ENCODE peak calls at places on chromosomes 6 and 20, in ten cellular contexts. One of them, this sample, is unnamed.

GRCh38 chr20:22795897-22796296 is 211.5 kb upstream of the FOXA2 start:
- DNase-seq in H7: no peak
- DNase-seq in stimulated activated CD8-positive, alpha-beta memory T cell treated with anti-CD3 and anti-CD28 coated beads, Interleukin-4, amount 100 ng/mL, for 48 hours: no peak
- DNase-seq in sigmoid colon: peak; percentile 89
- DNase-seq in fibroblast of pulmonary artery: peak; percentile 100
- DNase-seq in activated naive CD4-positive, alpha-beta T cell treated with anti-CD3 and anti-CD28 coated beads for 36 hours: no peak
- DNase-seq in SJSA1: peak; percentile 90
- DNase-seq in non-pigmented ciliary epithelial cell: peak; percentile 99
- DNase-seq in esophagus muscularis mucosa: peak; percentile 94
- DNase-seq in fibroblast of lung: peak; percentile 98
- DNase-seq in this sample: peak; percentile 92

GRCh38 chr20:32232487-32232886 is 24.8 kb downstream of the POFUT1 start:
- DNase-seq in H7: no peak
- DNase-seq in stimulated activated CD8-positive, alpha-beta memory T cell treated with anti-CD3 and anti-CD28 coated beads, Interleukin-4, amount 100 ng/mL, for 48 hours: no peak
- DNase-seq in sigmoid colon: no peak
- DNase-seq in fibroblast of pulmonary artery: no peak
- DNase-seq in activated naive CD4-positive, alpha-beta T cell treated with anti-CD3 and anti-CD28 coated beads for 36 hours: peak; percentile 74
- DNase-seq in SJSA1: no peak
- DNase-seq in non-pigmented ciliary epithelial cell: no peak
- DNase-seq in esophagus muscularis mucosa: no peak
- DNase-seq in fibroblast of lung: no peak
- DNase-seq in this sample: no peak

GRCh38 chr6:37375376-37375775 is 21.6 kb downstream of the RNF8 start:
- DNase-seq in H7: no peak
- DNase-seq in stimulated activated CD8-positive, alpha-beta memory T cell treated with anti-CD3 and anti-CD28 coated beads, Interleukin-4, amount 100 ng/mL, for 48 hours: no peak
- DNase-seq in sigmoid colon: no peak
- DNase-seq in fibroblast of pulmonary artery: no peak
- DNase-seq in activated naive CD4-positive, alpha-beta T cell treated with anti-CD3 and anti-CD28 coated beads for 36 hours: no peak
- DNase-seq in SJSA1: no peak
- DNase-seq in non-pigmented ciliary epithelial cell: no peak
- DNase-seq in esophagus muscularis mucosa: no peak
- DNase-seq in fibroblast of lung: no peak
- DNase-seq in this sample: no peak

GRCh38 chr20:35305682-35306556 is 13.7 kb upstream of the FAM83C start:
- DNase-seq in H7: no peak
- DNase-seq in stimulated activated CD8-positive, alpha-beta memory T cell treated with anti-CD3 and anti-CD28 coated beads, Interleukin-4, amount 100 ng/mL, for 48 hours: peak; percentile 86
- DNase-seq in sigmoid colon: no peak
- DNase-seq in fibroblast of pulmonary artery: peak; percentile 98
- DNase-seq in activated naive CD4-positive, alpha-beta T cell treated with anti-CD3 and anti-CD28 coated beads for 36 hours: peak; percentile 94
- DNase-seq in SJSA1: peak; percentile 98
- DNase-seq in non-pigmented ciliary epithelial cell: peak; percentile 97
- DNase-seq in esophagus muscularis mucosa: no peak
- DNase-seq in fibroblast of lung: peak; percentile 98
- DNase-seq in this sample: peak; percentile 97

GRCh38 chr6:170089937-170090335 is 200.9 kb downstream of the DLL1 start:
- DNase-seq in H7: no peak
- DNase-seq in stimulated activated CD8-positive, alpha-beta memory T cell treated with anti-CD3 and anti-CD28 coated beads, Interleukin-4, amount 100 ng/mL, for 48 hours: no peak
- DNase-seq in sigmoid colon: peak; percentile 56
- DNase-seq in fibroblast of pulmonary artery: no peak
- DNase-seq in activated naive CD4-positive, alpha-beta T cell treated with anti-CD3 and anti-CD28 coated beads for 36 hours: no peak
- DNase-seq in SJSA1: no peak
- DNase-seq in non-pigmented ciliary epithelial cell: no peak
- DNase-seq in esophagus muscularis mucosa: no peak
- DNase-seq in fibroblast of lung: no peak
- DNase-seq in this sample: no peak

GRCh38 chr20:16639027-16639941 is 66.0 kb upstream of the KIF16B start:
- DNase-seq in H7: no peak
- DNase-seq in stimulated activated CD8-positive, alpha-beta memory T cell treated with anti-CD3 and anti-CD28 coated beads, Interleukin-4, amount 100 ng/mL, for 48 hours: no peak
- DNase-seq in sigmoid colon: no peak
- DNase-seq in fibroblast of pulmonary artery: no peak
- DNase-seq in activated naive CD4-positive, alpha-beta T cell treated with anti-CD3 and anti-CD28 coated beads for 36 hours: no peak
- DNase-seq in SJSA1: no peak
- DNase-seq in non-pigmented ciliary epithelial cell: no peak
- DNase-seq in esophagus muscularis mucosa: no peak
- DNase-seq in fibroblast of lung: no peak
- DNase-seq in this sample: no peak

GRCh38 chr20:62234346-62234745 is 4.0 kb upstream of the OSBPL2 start:
- DNase-seq in H7: no peak
- DNase-seq in stimulated activated CD8-positive, alpha-beta memory T cell treated with anti-CD3 and anti-CD28 coated beads, Interleukin-4, amount 100 ng/mL, for 48 hours: no peak
- DNase-seq in sigmoid colon: no peak
- DNase-seq in fibroblast of pulmonary artery: no peak
- DNase-seq in activated naive CD4-positive, alpha-beta T cell treated with anti-CD3 and anti-CD28 coated beads for 36 hours: no peak
- DNase-seq in SJSA1: no peak
- DNase-seq in non-pigmented ciliary epithelial cell: no peak
- DNase-seq in esophagus muscularis mucosa: no peak
- DNase-seq in fibroblast of lung: no peak
- DNase-seq in this sample: no peak

GRCh38 chr6:105458552-105458951 is 55.7 kb upstream of the PREP start:
- DNase-seq in H7: no peak
- DNase-seq in stimulated activated CD8-positive, alpha-beta memory T cell treated with anti-CD3 and anti-CD28 coated beads, Interleukin-4, amount 100 ng/mL, for 48 hours: no peak
- DNase-seq in sigmoid colon: no peak
- DNase-seq in fibroblast of pulmonary artery: no peak
- DNase-seq in activated naive CD4-positive, alpha-beta T cell treated with anti-CD3 and anti-CD28 coated beads for 36 hours: no peak
- DNase-seq in SJSA1: no peak
- DNase-seq in non-pigmented ciliary epithelial cell: no peak
- DNase-seq in esophagus muscularis mucosa: no peak
- DNase-seq in fibroblast of lung: no peak
- DNase-seq in this sample: no peak

GRCh38 chr6:169494038-169494437 is 207.8 kb downstream of the WDR27 start:
- DNase-seq in H7: no peak
- DNase-seq in stimulated activated CD8-positive, alpha-beta memory T cell treated with anti-CD3 and anti-CD28 coated beads, Interleukin-4, amount 100 ng/mL, for 48 hours: no peak
- DNase-seq in sigmoid colon: no peak
- DNase-seq in fibroblast of pulmonary artery: no peak
- DNase-seq in activated naive CD4-positive, alpha-beta T cell treated with anti-CD3 and anti-CD28 coated beads for 36 hours: no peak
- DNase-seq in SJSA1: no peak
- DNase-seq in non-pigmented ciliary epithelial cell: no peak
- DNase-seq in esophagus muscularis mucosa: no peak
- DNase-seq in fibroblast of lung: no peak
- DNase-seq in this sample: no peak

GRCh38 chr6:95203153-95203754 is 374.1 kb upstream of the MANEA start:
- DNase-seq in H7: peak; percentile 2
- DNase-seq in stimulated activated CD8-positive, alpha-beta memory T cell treated with anti-CD3 and anti-CD28 coated beads, Interleukin-4, amount 100 ng/mL, for 48 hours: peak; percentile 28
- DNase-seq in sigmoid colon: no peak
- DNase-seq in fibroblast of pulmonary artery: peak; percentile 40
- DNase-seq in activated naive CD4-positive, alpha-beta T cell treated with anti-CD3 and anti-CD28 coated beads for 36 hours: peak; percentile 51
- DNase-seq in SJSA1: no peak
- DNase-seq in non-pigmented ciliary epithelial cell: no peak
- DNase-seq in esophagus muscularis mucosa: no peak
- DNase-seq in fibroblast of lung: peak; percentile 65
- DNase-seq in this sample: no peak

GRCh38 chr6:152723398-152723797 is 25.7 kb downstream of the MYCT1 start:
- DNase-seq in H7: no peak
- DNase-seq in stimulated activated CD8-positive, alpha-beta memory T cell treated with anti-CD3 and anti-CD28 coated beads, Interleukin-4, amount 100 ng/mL, for 48 hours: no peak
- DNase-seq in sigmoid colon: no peak
- DNase-seq in fibroblast of pulmonary artery: peak; percentile 78
- DNase-seq in activated naive CD4-positive, alpha-beta T cell treated with anti-CD3 and anti-CD28 coated beads for 36 hours: no peak
- DNase-seq in SJSA1: no peak
- DNase-seq in non-pigmented ciliary epithelial cell: peak; percentile 18
- DNase-seq in esophagus muscularis mucosa: no peak
- DNase-seq in fibroblast of lung: no peak
- DNase-seq in this sample: no peak

This sample was measured in retinal pigment epithelial cell.